ENCODE peak calls at places on chromosomes 12 and 14, in eight cellular contexts. O is T-helper 1 cell; G is RWPE1; L is CD8-positive, alpha-beta T cell; A is stimulated activated CD4-positive, alpha-beta T cell treated with anti-CD3 and anti-CD28 coated beads, Interleukin-1b, Interleukin-23, amount 100 ng/mL, for 48 hours; P is nephron progenitor cell; H is endothelial cell of umbilical vein; V is activated naive CD8-positive, alpha-beta T cell treated with anti-CD3 and anti-CD28 coated beads, Interleukin-2, amount 50 U/mL, for 16 hours. J is an unnamed sample.

GRCh38 chr12:45354399-45354798 is 138.5 kb downstream of the ANO6 start:
- DNase-seq in O (no peak), G (no peak), L (no peak), A (no peak), P (no peak), H (no peak), V (no peak), J (no peak)

GRCh38 chr14:69625299-69626131 is 14.1 kb downstream of the SUSD6 start:
- DNase-seq in O (peak; percentile 51), G (no peak), L (peak; percentile 71), A (peak; percentile 85), P (no peak), H (peak; percentile 78), V (peak; percentile 43), J (peak; percentile 74)

GRCh38 chr14:92487513-92488133 is 26.0 kb upstream of the RIN3 start:
- DNase-seq in O (no peak), G (no peak), L (no peak), A (no peak), P (no peak), H (no peak), V (no peak), J (peak; percentile 52)

GRCh38 chr14:40188006-40188405 is 755.8 kb upstream of the FBXO33 start:
- DNase-seq in O (no peak), G (peak; percentile 9), L (no peak), A (no peak), P (no peak), H (no peak), V (no peak), J (no peak)

GRCh38 chr12:89376202-89376529 is 23.9 kb upstream of the DUSP6 start:
- DNase-seq in O (no peak), G (no peak), L (no peak), A (no peak), P (no peak), H (no peak), V (no peak), J (no peak)

GRCh38 chr12:115294443-115295133 is 610.6 kb upstream of the TBX3 start:
- DNase-seq in O (no peak), G (no peak), L (no peak), A (no peak), P (no peak), H (no peak), V (no peak), J (no peak)

GRCh38 chr14:105064721-105065143 is 498 bp downstream of the GPR132 start:
- DNase-seq in O (peak; percentile 28), G (no peak), L (no peak), A (no peak), P (no peak), H (no peak), V (no peak), J (no peak)

GRCh38 chr12:38269897-38270296 is 46.7 kb upstream of the ALG10B start:
- DNase-seq in O (no peak), G (no peak), L (no peak), A (no peak), P (no peak), H (no peak), V (no peak), J (no peak)

GRCh38 chr12:125643055-125643454 is 577.8 kb downstream of the AACS start:
- DNase-seq in O (no peak), G (no peak), L (no peak), A (no peak), P (no peak), H (no peak), V (no peak), J (no peak)

GRCh38 chr14:104141621-104142091 is 3.3 kb downstream of the KIF26A start:
- DNase-seq in O (no peak), G (no peak), L (no peak), A (no peak), P (peak; percentile 4), H (no peak), V (no peak), J (no peak)

GRCh38 chr14:60064491-60065072 is 27.1 kb upstream of the PCNX4 start:
- DNase-seq in O (no peak), G (peak; percentile 20), L (no peak), A (no peak), P (no peak), H (peak; percentile 48), V (no peak), J (no peak)